ENCODE peak calls at places on chromosomes 7 and 10, in eight cellular contexts. W is stomach, D is pancreas, A is endothelial cell, G is neural crest cell, P is ascending aorta, H is IMR-90, U is progenitor cell of endocrine pancreas. X is an unnamed sample.

GRCh38 chr10:118669020-118669766 is 73.7 kb upstream of the PRLHR start:
- DNase-seq in W (no peak), D (no peak), U (no peak), P (no peak), H (peak), A (no peak), G (no peak), X (peak)

GRCh38 chr7:35849158-35849831 is 48.4 kb downstream of the SEPTIN7 start:
- DNase-seq in D (no peak), A (no peak), U (no peak), H (peak), W (no peak), P (no peak), G (no peak), X (no peak)

GRCh38 chr7:140212100-140212881 is 35.5 kb upstream of the KDM7A start:
- DNase-seq in D (no peak), U (no peak), H (peak), G (no peak), W (peak), A (no peak), P (no peak), X (peak)

GRCh38 chr7:92813390-92814024 is 22.9 kb downstream of the CDK6 start:
- DNase-seq in G (no peak), W (no peak), U (no peak), D (no peak), H (peak), A (no peak), P (no peak), X (peak)

GRCh38 chr10:12638103-12638502 is 288.8 kb downstream of the CAMK1D start:
- DNase-seq in H (peak), W (no peak), A (no peak), U (no peak), P (no peak), G (no peak), D (no peak), X (peak)

GRCh38 chr10:132655735-132656134 is 118.1 kb downstream of the INPP5A start:
- DNase-seq in W (no peak), H (no peak), G (no peak), A (no peak), P (no peak), D (no peak), U (no peak), X (no peak)

GRCh38 chr10:110777017-110777416 is 94.7 kb upstream of the PDCD4 start:
- DNase-seq in D (no peak), G (no peak), H (no peak), W (no peak), U (no peak), A (no peak), P (no peak), X (no peak)

GRCh38 chr7:17462059-17462695 is 163.7 kb downstream of the AHR start:
- DNase-seq in W (no peak), A (no peak), P (no peak), G (no peak), U (no peak), D (no peak), H (no peak), X (no peak)

GRCh38 chr10:112208292-112208691 is 24.7 kb upstream of the GPAM start:
- DNase-seq in H (peak), U (no peak), W (no peak), G (no peak), A (no peak), D (no peak), P (no peak), X (no peak)

GRCh38 chr7:158022601-158023000 is 565.0 kb downstream of the PTPRN2 start:
- DNase-seq in U (no peak), G (no peak), H (no peak), W (peak), P (no peak), D (no peak), A (no peak), X (no peak)

GRCh38 chr10:18438356-18439126 is 212.8 kb downstream of the NSUN6 start:
- DNase-seq in G (no peak), P (no peak), A (no peak), H (no peak), U (no peak), W (no peak), D (no peak), X (no peak)

GRCh38 chr7:30285531-30286284 is 1.3 kb downstream of the ZNRF2 start:
- DNase-seq in H (peak), W (peak), D (peak), A (peak), P (peak), G (peak), U (peak), X (peak)

GRCh38 chr7:80870806-80871205 is 48.0 kb downstream of the SEMA3C start:
- DNase-seq in U (no peak), A (no peak), H (no peak), D (no peak), W (no peak), P (no peak), G (no peak), X (no peak)

GRCh38 chr7:151681726-151682125 is 162.0 kb upstream of the RHEB start:
- DNase-seq in U (no peak), G (no peak), A (no peak), H (no peak), D (no peak), P (no peak), W (no peak), X (no peak)

GRCh38 chr7:41816111-41816510 is 113.2 kb upstream of the INHBA start:
- DNase-seq in G (no peak), H (no peak), D (no peak), U (no peak), A (no peak), W (no peak), P (no peak), X (peak)

GRCh38 chr7:40659231-40659630 is 524.4 kb downstream of the SUGCT start:
- DNase-seq in A (no peak), G (no peak), P (no peak), W (no peak), H (peak), D (no peak), U (no peak), X (no peak)

GRCh38 chr7:155789001-155789725 is 23.1 kb downstream of the SHH start:
- DNase-seq in D (no peak), W (no peak), U (no peak), P (no peak), A (no peak), G (no peak), H (no peak), X (no peak)

GRCh38 chr7:94696981-94697670 is 41.2 kb upstream of the SGCE start:
- DNase-seq in A (no peak), W (peak), D (no peak), H (peak), P (peak), U (no peak), G (no peak), X (no peak)

GRCh38 chr10:62224606-62225005 is 44.0 kb downstream of the RTKN2 start:
- DNase-seq in P (no peak), U (no peak), G (no peak), H (peak), D (no peak), A (no peak), W (no peak), X (no peak)

GRCh38 chr7:75924251-75924650 is 9.3 kb downstream of the POR start:
- DNase-seq in A (no peak), U (no peak), G (no peak), P (no peak), H (no peak), W (no peak), D (no peak), X (no peak)

GRCh38 chr10:24908793-24909423 is 43.5 kb downstream of the PRTFDC1 start:
- DNase-seq in H (peak), A (no peak), P (no peak), W (no peak), U (no peak), G (no peak), D (no peak), X (no peak)

GRCh38 chr10:32298066-32298812 is 48.7 kb downstream of the EPC1 start:
- DNase-seq in U (no peak), H (peak), P (no peak), W (no peak), A (no peak), G (no peak), D (no peak), X (no peak)

GRCh38 chr10:3045471-3046209 is 21.7 kb upstream of the PFKP start:
- DNase-seq in W (peak), P (peak), U (peak), G (peak), H (peak), A (peak), D (peak), X (no peak)

GRCh38 chr7:77538186-77538907 is 1.3 kb downstream of the PTPN12 start:
- DNase-seq in G (peak), W (peak), U (peak), P (peak), D (peak), H (peak), A (peak), X (peak)

GRCh38 chr7:65554-65953 is 126.8 kb upstream of the FAM20C start:
- DNase-seq in W (no peak), D (no peak), P (no peak), H (peak), G (no peak), U (no peak), A (no peak), X (no peak)

GRCh38 chr7:117750612-117751563 is 122.4 kb downstream of the CTTNBP2 start:
- DNase-seq in U (no peak), D (no peak), G (no peak), H (peak), A (no peak), W (no peak), P (no peak), X (no peak)

GRCh38 chr7:21028186-21028989 is 241.7 kb upstream of the SP8 start:
- DNase-seq in W (no peak), U (no peak), G (peak), A (no peak), P (no peak), D (no peak), H (no peak), X (no peak)

GRCh38 chr10:25578061-25578460 is 356.0 kb upstream of the MYO3A start:
- DNase-seq in A (no peak), G (no peak), U (no peak), D (no peak), H (no peak), P (no peak), W (no peak), X (no peak)

GRCh38 chr7:27182285-27182827 is 2.7 kb downstream of the HOXA11 start:
- DNase-seq in W (peak), G (no peak), D (peak), A (no peak), P (no peak), U (no peak), H (no peak), X (no peak)

GRCh38 chr7:110027385-110027784 is 1063.5 kb upstream of the LRRN3 start:
- DNase-seq in U (no peak), G (no peak), A (no peak), W (no peak), D (no peak), P (no peak), H (peak), X (no peak)

GRCh38 chr7:134448359-134449229 is 10.3 kb downstream of the AKR1B1 start:
- DNase-seq in D (no peak), A (no peak), H (peak), G (no peak), P (no peak), U (no peak), W (no peak), X (no peak)

GRCh38 chr10:115432188-115432819 is 339.1 kb downstream of the ATRNL1 start:
- DNase-seq in G (no peak), A (no peak), H (peak), W (no peak), D (no peak), P (no peak), U (no peak), X (no peak)

GRCh38 chr7:43628431-43628830 is 45.5 kb downstream of the STK17A start:
- DNase-seq in A (no peak), U (no peak), W (no peak), H (no peak), D (no peak), P (no peak), G (no peak), X (no peak)

GRCh38 chr10:121772890-121773289 is 154.9 kb downstream of the ATE1 start:
- DNase-seq in U (no peak), P (no peak), A (no peak), H (peak), D (no peak), G (no peak), W (no peak), X (no peak)

GRCh38 chr10:123203393-123204126 is 49.4 kb downstream of the BUB3 start:
- DNase-seq in U (no peak), D (no peak), H (no peak), W (no peak), A (no peak), P (no peak), G (no peak), X (no peak)

GRCh38 chr10:1559731-1560130 is 177.6 kb downstream of the ADARB2 start:
- DNase-seq in A (no peak), D (no peak), U (no peak), G (no peak), W (no peak), H (no peak), P (peak), X (no peak)

GRCh38 chr7:21426286-21426957 is 1.5 kb upstream of the SP4 start:
- DNase-seq in U (no peak), D (no peak), A (no peak), H (no peak), G (peak), P (no peak), W (no peak), X (no peak)

GRCh38 chr10:117892681-117893220 is 154.0 kb downstream of the RAB11FIP2 start:
- DNase-seq in P (no peak), U (no peak), A (no peak), W (no peak), D (no peak), H (no peak), G (no peak), X (no peak)

GRCh38 chr7:153524070-153524601 is 528.1 kb upstream of the DPP6 start:
- DNase-seq in U (no peak), H (no peak), A (no peak), G (no peak), W (no peak), D (no peak), P (no peak), X (no peak)

GRCh38 chr7:15086171-15086745 is 183.7 kb upstream of the DGKB start:
- DNase-seq in U (no peak), H (no peak), G (no peak), W (no peak), D (no peak), A (no peak), P (no peak), X (no peak)

GRCh38 chr7:104862719-104863118 is 151.3 kb upstream of the KMT2E start:
- DNase-seq in A (peak), W (no peak), P (no peak), U (no peak), D (no peak), H (no peak), G (peak), X (no peak)
- TF ChIP-seq CTCF in A (peak), W (no peak), P (no peak), U (peak), D (no peak), H (peak), G (peak), X (no peak)

GRCh38 chr7:130668258-130669050 is at the start of gene COPG2:
- DNase-seq in G (peak), D (peak), U (peak), W (peak), H (peak), A (peak), P (peak), X (peak)
- TF ChIP-seq CTCF in G (no peak), D (no peak), U (no peak), W (no peak), H (no peak), A (no peak), P (no peak), X (no peak)

GRCh38 chr10:78971094-78971682 is 97.6 kb upstream of the ZMIZ1 start:
- DNase-seq in D (no peak), U (no peak), P (no peak), G (no peak), H (no peak), A (no peak), W (no peak), X (no peak)

GRCh38 chr10:78974409-78975317 is 94.1 kb upstream of the ZMIZ1 start:
- DNase-seq in W (peak), D (no peak), U (peak), H (peak), P (peak), G (peak), A (peak), X (peak)

GRCh38 chr10:78972160-78972946 is 96.4 kb upstream of the ZMIZ1 start:
- DNase-seq in H (peak), G (peak), U (no peak), W (peak), A (peak), P (peak), D (peak), X (no peak)

GRCh38 chr10:78972947-78973900 is 95.5 kb upstream of the ZMIZ1 start:
- DNase-seq in H (peak), D (peak), W (peak), A (peak), G (peak), U (no peak), P (peak), X (peak)

DNA sequence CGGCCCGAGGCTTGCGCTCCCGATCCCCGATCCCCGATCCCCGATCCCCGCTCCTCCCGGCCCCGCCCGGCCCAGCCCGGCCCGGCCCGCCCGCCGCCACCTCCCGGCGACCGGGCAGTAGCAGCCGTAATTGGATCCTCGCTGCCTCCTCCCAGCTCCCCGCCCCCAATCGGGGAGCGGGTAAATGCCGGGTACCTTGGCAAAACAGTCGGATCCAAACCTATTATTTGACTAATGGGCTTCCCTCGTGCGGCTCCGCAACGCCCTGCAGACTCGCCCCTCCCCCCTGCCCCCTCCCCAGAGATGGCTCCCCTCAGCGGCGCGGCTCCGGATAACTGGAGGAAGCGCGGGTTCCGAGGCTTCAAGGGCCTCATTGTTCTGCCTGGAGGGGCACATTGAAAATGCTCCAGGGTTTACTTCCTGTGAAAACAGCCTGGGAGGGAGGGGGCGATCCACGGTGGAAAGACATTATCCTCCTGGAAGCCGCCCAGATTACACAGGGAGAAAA is 94.8 kb upstream of the ZMIZ1 start:
- DNase-seq in U (peak), W (no peak), G (peak), D (peak), A (peak), P (peak), H (peak), X (peak)
- TF ChIP-seq CTCF in U (no peak), W (no peak), G (peak), D (peak), A (no peak), P (no peak), H (no peak), X (no peak)

DNA sequence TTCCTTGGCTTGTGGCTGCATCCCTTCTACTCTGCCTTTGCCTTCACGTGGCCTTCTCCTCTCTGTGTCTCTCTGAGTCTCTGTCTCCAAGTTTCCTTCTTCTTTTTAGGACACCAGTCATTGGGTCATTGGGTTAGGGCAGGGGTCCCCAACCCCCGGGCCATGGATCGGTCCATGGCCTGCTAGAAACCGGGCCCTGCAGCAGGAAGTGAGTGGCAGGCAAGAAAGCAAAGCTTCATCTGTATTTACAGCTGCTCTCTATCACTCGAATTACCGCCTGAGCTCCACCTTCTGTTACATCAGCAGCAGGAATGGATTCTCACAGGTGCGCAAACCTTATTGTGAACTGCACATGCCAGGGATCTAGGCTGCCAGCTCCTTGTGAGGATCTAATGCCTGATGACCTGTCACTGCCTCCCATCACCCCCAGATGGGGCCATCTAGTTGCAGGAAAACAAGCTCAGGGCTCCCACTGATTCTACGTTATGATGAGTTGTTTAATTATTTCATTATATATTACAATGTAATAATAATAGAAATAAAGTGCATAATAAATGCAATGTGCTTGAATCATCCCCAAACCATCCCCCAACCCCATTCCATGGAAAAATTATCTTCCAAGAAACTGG is 47.9 kb upstream of the DOCK1 start:
- DNase-seq in W (no peak), D (no peak), A (no peak), U (no peak), P (peak), G (no peak), H (no peak), X (no peak)
- TF ChIP-seq CTCF in W (no peak), D (no peak), A (no peak), U (no peak), P (no peak), G (no peak), H (no peak), X (no peak)

GRCh38 chr7:50268223-50268622 is 36.3 kb upstream of the IKZF1 start:
- DNase-seq in H (no peak), U (no peak), P (no peak), D (no peak), G (no peak), A (no peak), W (no peak), X (peak)
- TF ChIP-seq CTCF in H (no peak), U (no peak), P (no peak), D (no peak), G (no peak), A (no peak), W (no peak), X (no peak)